ENCODE peak calls at places on chromosomes 16 and 17, in seven cellular contexts. U is left ventricle myocardium inferior, L is mucosa of descending colon, K is neural progenitor cell, A is mammary epithelial cell, T is fibroblast of pulmonary artery, I is cardiac fibroblast. J is an unnamed sample.

GRCh38 chr17:27319536-27320221 is 25.8 kb downstream of the WSB1 start:
- DNase-seq in U (peak), L (peak), K (no peak), A (no peak), T (peak), I (peak), J (no peak)

GRCh38 chr16:69924777-69925191 is 26.4 kb upstream of the CLEC18A start:
- DNase-seq in U (peak), L (no peak), K (no peak), A (peak), T (peak), I (peak), J (no peak)

GRCh38 chr16:4828567-4829320 is 18.3 kb downstream of the GLYR1 start:
- DNase-seq in U (peak), L (peak), K (no peak), A (no peak), T (no peak), I (no peak), J (no peak)

GRCh38 chr17:4186244-4186920 is 43.4 kb downstream of the CYB5D2 start:
- DNase-seq in U (no peak), L (no peak), K (no peak), A (no peak), T (peak), I (peak), J (no peak)

GRCh38 chr17:56653877-56654276 is 60.4 kb downstream of the NOG start:
- DNase-seq in U (no peak), L (no peak), K (peak), A (peak), T (peak), I (peak), J (no peak)

GRCh38 chr17:15782809-15783208 is 50.7 kb downstream of the TBC1D26 start:
- DNase-seq in U (peak), L (peak), K (no peak), A (no peak), T (peak), I (peak), J (no peak)

GRCh38 chr17:71402661-71403141 is 718.1 kb upstream of the SOX9 start:
- DNase-seq in U (no peak), L (no peak), K (no peak), A (peak), T (no peak), I (no peak), J (no peak)

GRCh38 chr16:63776437-63776836 is 1345.4 kb downstream of the CDH11 start:
- DNase-seq in U (no peak), L (no peak), K (no peak), A (no peak), T (no peak), I (no peak), J (no peak)

GRCh38 chr16:57736419-57737281 is 1.1 kb downstream of the KATNB1 start:
- DNase-seq in U (peak), L (peak), K (peak), A (peak), T (peak), I (peak), J (peak)

GRCh38 chr16:73459586-73459985 is 411.7 kb upstream of the ZFHX3 start:
- DNase-seq in U (no peak), L (no peak), K (no peak), A (no peak), T (no peak), I (no peak), J (no peak)

GRCh38 chr16:19429271-19429670 is 11.6 kb downstream of the TMC5 start:
- DNase-seq in U (no peak), L (no peak), K (no peak), A (no peak), T (no peak), I (no peak), J (no peak)

GRCh38 chr17:67615736-67616135 is 102.0 kb upstream of the NOL11 start:
- DNase-seq in U (no peak), L (no peak), K (no peak), A (no peak), T (no peak), I (no peak), J (no peak)

GRCh38 chr16:51636913-51637743 is 486.1 kb upstream of the SALL1 start:
- DNase-seq in U (no peak), L (no peak), K (peak), A (peak), T (no peak), I (peak), J (no peak)

GRCh38 chr16:75745823-75746222 is 19.5 kb upstream of the CPHXL start:
- DNase-seq in U (no peak), L (no peak), K (no peak), A (no peak), T (no peak), I (no peak), J (no peak)

GRCh38 chr16:89159174-89159849 is 12.2 kb upstream of the CDH15 start:
- DNase-seq in U (no peak), L (no peak), K (no peak), A (no peak), T (no peak), I (no peak), J (no peak)

GRCh38 chr16:84667600-84668309 is 19.4 kb downstream of the KLHL36 start:
- DNase-seq in U (no peak), L (no peak), K (no peak), A (no peak), T (no peak), I (no peak), J (no peak)

GRCh38 chr17:39014044-39014794 is 47.0 kb upstream of the FBXO47 start:
- DNase-seq in U (no peak), L (no peak), K (no peak), A (peak), T (peak), I (peak), J (no peak)

GRCh38 chr16:11875721-11876120 is 24.4 kb upstream of the RSL1D1 start:
- DNase-seq in U (no peak), L (no peak), K (no peak), A (no peak), T (no peak), I (no peak), J (no peak)

GRCh38 chr16:16798504-16798903 is 419.6 kb downstream of the NPIPA7 start:
- DNase-seq in U (no peak), L (no peak), K (no peak), A (no peak), T (no peak), I (no peak), J (no peak)

GRCh38 chr16:67137605-67138004 is 13.2 kb downstream of the B3GNT9 start:
- DNase-seq in U (no peak), L (no peak), K (no peak), A (no peak), T (peak), I (peak), J (no peak)

GRCh38 chr16:85486256-85486915 is 126.7 kb upstream of the GSE1 start:
- DNase-seq in U (no peak), L (no peak), K (no peak), A (no peak), T (no peak), I (no peak), J (no peak)

GRCh38 chr17:31586946-31587345 is 195.5 kb downstream of the RAB11FIP4 start:
- DNase-seq in U (no peak), L (no peak), K (no peak), A (no peak), T (peak), I (peak), J (no peak)

GRCh38 chr17:75642221-75643032 is 9.2 kb downstream of the SMIM5 start:
- DNase-seq in U (no peak), L (peak), K (no peak), A (peak), T (no peak), I (no peak), J (no peak)

GRCh38 chr17:17500999-17501605 is 4.9 kb upstream of the RASD1 start:
- DNase-seq in U (no peak), L (peak), K (peak), A (no peak), T (no peak), I (peak), J (no peak)

GRCh38 chr16:5870886-5871715 is 773.5 kb upstream of the EEF2KMT start:
- DNase-seq in U (no peak), L (no peak), K (no peak), A (no peak), T (no peak), I (no peak), J (no peak)

GRCh38 chr16:22253272-22253671 is 43.9 kb upstream of the POLR3E start:
- DNase-seq in U (no peak), L (no peak), K (no peak), A (no peak), T (no peak), I (no peak), J (no peak)

GRCh38 chr17:12089809-12090384 is 69.2 kb downstream of the MAP2K4 start:
- DNase-seq in U (no peak), L (no peak), K (no peak), A (peak), T (peak), I (peak), J (no peak)

GRCh38 chr17:42405963-42406495 is 17.0 kb downstream of the CAVIN1 start:
- DNase-seq in U (peak), L (peak), K (peak), A (peak), T (peak), I (peak), J (peak)

GRCh38 chr17:28867276-28867675 is 12.5 kb downstream of the ERAL1 start:
- DNase-seq in U (no peak), L (no peak), K (no peak), A (no peak), T (no peak), I (no peak), J (no peak)

GRCh38 chr17:76076100-76076764 is 1.7 kb downstream of the GALR2 start:
- DNase-seq in U (no peak), L (no peak), K (peak), A (no peak), T (no peak), I (no peak), J (no peak)

GRCh38 chr17:49218941-49219913 is 8.7 kb downstream of the ABI3 start:
- DNase-seq in U (peak), L (peak), K (no peak), A (no peak), T (no peak), I (no peak), J (no peak)

GRCh38 chr17:42414782-42415409 is 8.2 kb downstream of the CAVIN1 start:
- DNase-seq in U (no peak), L (peak), K (no peak), A (no peak), T (no peak), I (no peak), J (no peak)

GRCh38 chr17:36931697-36932382 is 5.4 kb upstream of the LHX1 start:
- DNase-seq in U (no peak), L (no peak), K (no peak), A (no peak), T (no peak), I (peak), J (peak)

GRCh38 chr16:30619207-30619606 is 9.0 kb upstream of the ZNF689 start:
- DNase-seq in U (no peak), L (no peak), K (no peak), A (no peak), T (peak), I (peak), J (no peak)

DNA sequence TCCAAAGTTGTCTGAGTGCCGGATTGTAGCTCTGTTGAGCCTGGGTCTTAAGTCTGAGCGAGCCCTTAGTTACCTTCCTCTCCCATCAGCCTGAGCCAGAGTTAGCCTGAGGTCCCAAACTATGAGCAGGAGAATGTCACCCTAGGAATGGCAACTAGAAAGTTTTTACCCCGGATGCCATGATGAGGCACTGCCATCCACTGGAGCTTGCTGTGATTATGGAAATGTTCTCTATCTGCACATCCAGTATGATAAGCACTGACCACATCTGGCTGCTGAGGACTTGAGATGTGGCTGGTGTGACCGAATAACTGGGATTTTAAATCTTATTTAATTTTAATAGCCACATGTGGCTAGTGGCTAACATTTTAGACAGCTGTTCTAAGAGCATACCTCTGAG is 550.0 kb downstream of the CDH13 start:
- DNase-seq in U (no peak), L (no peak), K (no peak), A (no peak), T (no peak), I (no peak), J (no peak)
- H3K4me3 ChIP-seq in U (no peak), L (no peak), K (no peak), A (no peak), T (no peak), I (no peak), J (no peak)

GRCh38 chr17:45848405-45848804 is 3.7 kb downstream of the SPPL2C start:
- DNase-seq in U (no peak), L (no peak), K (no peak), A (no peak), T (no peak), I (no peak), J (no peak)
- TF ChIP-seq CTCF in U (no peak), L (no peak), K (no peak), A (no peak), T (no peak), I (no peak), J (no peak)

GRCh38 chr17:58340623-58340876 is 11.5 kb downstream of the SUPT4H1 start:
- DNase-seq in U (no peak), L (no peak), K (no peak), A (no peak), T (no peak), I (no peak), J (no peak)

GRCh38 chr17:58343131-58343530 is 8.9 kb downstream of the SUPT4H1 start:
- DNase-seq in U (no peak), L (peak), K (no peak), A (no peak), T (no peak), I (no peak), J (no peak)

GRCh38 chr17:58344047-58344790 is 7.8 kb downstream of the SUPT4H1 start:
- DNase-seq in U (no peak), L (peak), K (no peak), A (no peak), T (peak), I (no peak), J (no peak)

GRCh38 chr17:58339775-58340622 is 11.4 kb upstream of the TSPOAP1 start:
- DNase-seq in U (no peak), L (no peak), K (no peak), A (no peak), T (no peak), I (no peak), J (no peak)

GRCh38 chr17:58341861-58342475 is 10.0 kb downstream of the SUPT4H1 start:
- DNase-seq in U (no peak), L (no peak), K (no peak), A (no peak), T (no peak), I (no peak), J (no peak)
- H3K4me3 ChIP-seq in U (no peak), L (no peak), K (no peak), A (no peak), T (no peak), I (no peak), J (no peak)

GRCh38 chr17:40936437-40936971 is 942 bp downstream of the KRT23 start:
- DNase-seq in U (no peak), L (peak), K (no peak), A (peak), T (no peak), I (no peak), J (peak)
- TF ChIP-seq CTCF in U (no peak), L (no peak), K (no peak), A (no peak), T (no peak), I (no peak), J (no peak)

GRCh38 chr17:34607917-34608316 is 28.5 kb downstream of the TMEM132E start:
- DNase-seq in U (no peak), L (no peak), K (no peak), A (no peak), T (no peak), I (no peak), J (no peak)
- H3K4me3 ChIP-seq in U (no peak), L (no peak), K (no peak), A (no peak), T (no peak), I (no peak), J (no peak)

GRCh38 chr17:1055231-1055630 is 58.3 kb downstream of the TIMM22 start:
- DNase-seq in U (no peak), L (peak), K (no peak), A (no peak), T (no peak), I (no peak), J (no peak)

GRCh38 chr17:1054656-1055055 is 57.7 kb downstream of the TIMM22 start:
- DNase-seq in U (no peak), L (peak), K (no peak), A (no peak), T (no peak), I (no peak), J (no peak)

GRCh38 chr17:1056761-1057160 is 59.8 kb downstream of the TIMM22 start:
- DNase-seq in U (no peak), L (peak), K (peak), A (no peak), T (no peak), I (no peak), J (no peak)

GRCh38 chr17:1053661-1054360 is 56.9 kb downstream of the TIMM22 start:
- DNase-seq in U (no peak), L (peak), K (no peak), A (no peak), T (no peak), I (no peak), J (no peak)

DNA sequence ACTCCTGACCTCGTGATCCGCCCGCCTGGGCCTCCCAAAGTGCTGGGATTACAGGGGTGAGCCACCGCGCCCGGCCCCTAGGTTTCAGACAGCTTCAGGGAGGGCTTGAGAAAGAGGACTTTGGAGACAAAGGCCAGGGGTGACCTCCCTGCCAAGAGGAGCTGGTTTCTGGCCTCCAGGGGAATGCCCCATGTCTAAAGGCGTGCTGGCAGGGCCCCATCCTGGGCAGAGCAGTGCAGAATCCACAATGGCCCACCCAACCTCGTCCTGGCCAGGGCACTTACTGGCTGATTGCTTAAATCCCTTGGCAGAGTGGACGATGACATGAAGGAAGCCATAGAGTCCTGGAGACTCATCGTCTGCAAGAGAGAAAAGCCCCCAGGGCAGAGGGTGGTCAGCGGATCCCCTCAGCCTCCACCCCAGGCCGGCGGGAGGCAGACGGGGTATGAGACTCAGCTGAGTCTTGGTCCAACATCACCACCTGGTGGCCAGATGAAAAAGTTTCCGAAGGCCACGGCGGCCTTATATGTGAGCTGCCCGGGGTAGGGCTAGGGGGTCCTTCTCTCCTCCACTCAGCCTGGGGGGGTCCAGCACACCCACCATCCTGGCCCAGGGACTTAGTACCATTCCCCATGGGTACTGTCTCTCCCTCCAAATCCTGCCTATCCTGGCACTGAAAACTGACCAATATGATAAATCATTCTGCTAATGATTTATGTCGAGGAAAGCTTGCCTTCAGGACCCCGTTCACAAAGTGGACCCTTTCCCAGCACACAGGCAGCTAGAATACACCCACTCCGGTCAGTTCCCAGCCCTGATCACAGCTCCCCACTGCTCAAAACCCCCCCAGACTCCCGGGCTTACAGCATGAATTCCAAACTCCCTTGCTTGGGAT is 59.1 kb downstream of the TIMM22 start:
- DNase-seq in U (peak), L (peak), K (peak), A (peak), T (peak), I (peak), J (peak)
- TF ChIP-seq CTCF in U (peak), L (peak), K (peak), A (peak), T (peak), I (peak), J (peak)

J was measured in Caco-2.